ENCODE peak calls at places on chromosomes 3 and 15, in seven cellular contexts. V is K562, T is SK-N-SH, R is HepG2, M is GM12892, J is H1, S is GM12878. I is an unnamed sample.

GRCh38 chr3:134608957-134609525 is 41.8 kb downstream of the KY start:
- DNase-seq in V (no peak), T (no peak), R (no peak), M (no peak), J (no peak), S (no peak), I (no peak)

GRCh38 chr15:88419830-88420229 is 47.4 kb downstream of the MRPL46 start:
- DNase-seq in V (no peak), T (no peak), R (no peak), M (no peak), J (no peak), S (no peak), I (no peak)

GRCh38 chr3:89145995-89146394 is 38.6 kb downstream of the EPHA3 start:
- DNase-seq in V (no peak), T (no peak), R (peak), M (no peak), J (no peak), S (no peak), I (no peak)

GRCh38 chr3:9497821-9498565 is 55.6 kb downstream of the LHFPL4 start:
- DNase-seq in V (no peak), T (no peak), R (no peak), M (no peak), J (no peak), S (no peak), I (no peak)

GRCh38 chr3:172040078-172040975 is 949 bp downstream of the FNDC3B start:
- DNase-seq in V (peak), T (peak), R (peak), M (peak), J (peak), S (no peak), I (peak)

GRCh38 chr15:85415779-85416178 is 35.4 kb downstream of the AKAP13 start:
- DNase-seq in V (no peak), T (no peak), R (no peak), M (no peak), J (no peak), S (no peak), I (no peak)

GRCh38 chr3:51799879-51800757 is 21.1 kb upstream of the IQCF6 start:
- DNase-seq in V (peak), T (peak), R (peak), M (no peak), J (peak), S (peak), I (no peak)

GRCh38 chr15:71780349-71780976 is 29.9 kb upstream of the NR2E3 start:
- DNase-seq in V (peak), T (peak), R (peak), M (peak), J (no peak), S (peak), I (peak)

GRCh38 chr3:147397911-147398809 is 8.2 kb downstream of the ZIC4 start:
- DNase-seq in V (no peak), T (no peak), R (no peak), M (no peak), J (peak), S (no peak), I (no peak)

GRCh38 chr3:65627102-65627501 is 411.6 kb downstream of the MAGI1 start:
- DNase-seq in V (no peak), T (no peak), R (no peak), M (no peak), J (no peak), S (no peak), I (no peak)

GRCh38 chr3:52636673-52637072 is 49.0 kb downstream of the PBRM1 start:
- DNase-seq in V (no peak), T (peak), R (no peak), M (no peak), J (no peak), S (no peak), I (no peak)

GRCh38 chr3:182609575-182610156 is 183.6 kb upstream of the ATP11B start:
- DNase-seq in V (no peak), T (no peak), R (no peak), M (no peak), J (no peak), S (no peak), I (no peak)

GRCh38 chr3:61686228-61686648 is 124.9 kb downstream of the PTPRG start:
- DNase-seq in V (no peak), T (no peak), R (no peak), M (no peak), J (no peak), S (no peak), I (no peak)

GRCh38 chr3:133125171-133125570 is 87.0 kb downstream of the TMEM108 start:
- DNase-seq in V (no peak), T (peak), R (no peak), M (no peak), J (no peak), S (no peak), I (no peak)

GRCh38 chr3:100993309-100993708 is at the start of gene ABI3BP:
- DNase-seq in V (no peak), T (peak), R (no peak), M (no peak), J (no peak), S (no peak), I (no peak)

GRCh38 chr3:15332405-15333098 is at the start of gene SH3BP5:
- DNase-seq in V (peak), T (peak), R (no peak), M (peak), J (peak), S (no peak), I (peak)

GRCh38 chr15:31483924-31484368 is 157.3 kb downstream of the KLF13 start:
- DNase-seq in V (no peak), T (no peak), R (no peak), M (no peak), J (peak), S (no peak), I (peak)

GRCh38 chr15:97036301-97036700 is 705.8 kb downstream of the NR2F2 start:
- DNase-seq in V (no peak), T (no peak), R (no peak), M (no peak), J (no peak), S (no peak), I (no peak)

GRCh38 chr3:144821583-144821982 is 850.0 kb downstream of the DIPK2A start:
- DNase-seq in V (no peak), T (no peak), R (no peak), M (no peak), J (no peak), S (no peak), I (no peak)

GRCh38 chr15:69757186-69757585 is 304.6 kb downstream of the RPLP1 start:
- DNase-seq in V (no peak), T (no peak), R (no peak), M (no peak), J (no peak), S (no peak), I (no peak)

GRCh38 chr15:70787001-70787400 is 23.6 kb upstream of the UACA start:
- DNase-seq in V (no peak), T (no peak), R (no peak), M (no peak), J (no peak), S (no peak), I (no peak)

GRCh38 chr3:106839576-106840280 is 537.5 kb upstream of the CCDC54 start:
- DNase-seq in V (no peak), T (no peak), R (no peak), M (no peak), J (no peak), S (no peak), I (no peak)

DNA sequence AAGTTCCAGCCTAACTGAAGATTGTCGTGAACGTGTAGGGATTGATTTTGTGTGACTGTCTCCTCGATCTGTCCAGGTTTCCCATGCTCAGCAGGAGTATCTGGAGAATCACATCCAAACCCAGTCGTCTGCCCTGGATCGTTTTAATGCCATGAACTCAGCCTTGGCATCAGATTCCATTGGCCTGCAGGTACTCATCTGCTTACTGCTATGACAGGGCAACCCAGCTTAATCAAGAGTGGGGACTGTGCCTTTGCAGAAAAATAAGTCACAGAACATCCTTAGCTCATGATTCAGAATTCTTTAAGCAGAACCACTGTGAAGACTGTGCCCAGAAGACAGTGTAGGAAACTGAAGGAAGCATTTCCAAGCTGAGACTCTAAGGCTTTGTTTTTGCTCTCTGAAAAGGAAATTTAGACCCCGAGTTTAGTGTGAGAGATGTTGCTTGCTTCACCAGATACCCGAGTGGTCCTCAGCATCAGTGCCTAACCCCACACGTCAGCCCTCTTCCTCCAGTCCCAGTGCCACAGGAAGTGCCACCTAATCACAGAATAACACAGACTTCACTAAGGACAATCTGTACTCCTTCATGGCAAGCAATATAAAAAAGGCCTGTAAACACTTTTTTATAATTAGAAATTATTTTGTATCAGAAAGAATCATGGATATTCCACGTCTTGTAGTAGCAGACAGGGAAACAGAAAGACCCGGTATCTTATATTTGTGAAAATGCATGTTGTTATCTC is 34.2 kb downstream of the MYZAP start:
- DNase-seq in V (no peak), T (no peak), R (no peak), M (no peak), J (no peak), S (no peak), I (no peak)
- TF ChIP-seq TAF1 in V (no peak), T (no peak), R (no peak), M (no peak), J (no peak), S (no peak), I (no peak)

GRCh38 chr3:10855871-10856662 is 40.0 kb downstream of the SLC6A11 start:
- DNase-seq in V (peak), T (no peak), R (peak), M (no peak), J (peak), S (no peak), I (no peak)
- TF ChIP-seq TAF1 in V (no peak), T (no peak), R (no peak), M (no peak), J (no peak), S (no peak), I (no peak)

DNA sequence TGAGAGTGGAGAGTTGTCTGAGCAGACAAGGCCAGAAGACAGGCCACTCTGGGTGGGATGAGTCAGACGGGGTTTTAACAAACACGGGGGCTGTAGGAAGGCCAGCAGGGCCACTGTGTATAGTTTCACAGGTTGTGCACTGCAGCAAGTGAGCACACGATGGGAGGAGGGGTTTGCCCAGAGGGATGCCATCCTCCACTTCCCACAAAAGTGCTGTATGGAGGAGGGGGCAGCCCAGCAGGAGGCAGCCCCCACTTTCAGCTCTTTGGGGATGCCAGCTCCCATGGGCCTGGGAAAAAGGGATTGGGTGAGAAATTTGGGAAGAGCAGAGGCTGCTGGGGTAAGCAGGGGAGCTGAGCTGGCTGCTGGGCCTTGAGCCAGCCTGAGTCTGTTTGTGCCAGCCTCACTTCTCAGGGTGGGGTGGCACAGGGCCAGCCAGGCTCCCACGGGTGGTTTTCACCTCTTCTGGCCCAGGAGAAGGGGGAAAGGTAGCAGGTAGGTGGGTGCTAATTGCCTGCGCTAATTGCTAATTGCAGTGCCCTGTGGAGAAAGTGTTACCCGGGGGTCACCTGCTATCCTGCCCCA is 6.7 kb downstream of the ZBTB47 start:
- DNase-seq in V (no peak), T (no peak), R (no peak), M (no peak), J (no peak), S (no peak), I (no peak)
- TF ChIP-seq TAF1 in V (no peak), T (no peak), R (no peak), M (no peak), J (no peak), S (no peak), I (no peak)

GRCh38 chr15:52527196-52527897 is 1.3 kb downstream of the MYO5A start:
- DNase-seq in V (no peak), T (no peak), R (no peak), M (no peak), J (no peak), S (no peak), I (no peak)

GRCh38 chr15:52527898-52528464 is 699 bp downstream of the MYO5A start:
- DNase-seq in V (no peak), T (peak), R (no peak), M (peak), J (peak), S (no peak), I (peak)

GRCh38 chr15:52529940-52530339 is 1.3 kb upstream of the MYO5A start:
- DNase-seq in V (no peak), T (no peak), R (no peak), M (no peak), J (no peak), S (no peak), I (no peak)

GRCh38 chr15:52529289-52529929 is 729 bp upstream of the MYO5A start:
- DNase-seq in V (no peak), T (no peak), R (no peak), M (no peak), J (peak), S (no peak), I (no peak)

DNA sequence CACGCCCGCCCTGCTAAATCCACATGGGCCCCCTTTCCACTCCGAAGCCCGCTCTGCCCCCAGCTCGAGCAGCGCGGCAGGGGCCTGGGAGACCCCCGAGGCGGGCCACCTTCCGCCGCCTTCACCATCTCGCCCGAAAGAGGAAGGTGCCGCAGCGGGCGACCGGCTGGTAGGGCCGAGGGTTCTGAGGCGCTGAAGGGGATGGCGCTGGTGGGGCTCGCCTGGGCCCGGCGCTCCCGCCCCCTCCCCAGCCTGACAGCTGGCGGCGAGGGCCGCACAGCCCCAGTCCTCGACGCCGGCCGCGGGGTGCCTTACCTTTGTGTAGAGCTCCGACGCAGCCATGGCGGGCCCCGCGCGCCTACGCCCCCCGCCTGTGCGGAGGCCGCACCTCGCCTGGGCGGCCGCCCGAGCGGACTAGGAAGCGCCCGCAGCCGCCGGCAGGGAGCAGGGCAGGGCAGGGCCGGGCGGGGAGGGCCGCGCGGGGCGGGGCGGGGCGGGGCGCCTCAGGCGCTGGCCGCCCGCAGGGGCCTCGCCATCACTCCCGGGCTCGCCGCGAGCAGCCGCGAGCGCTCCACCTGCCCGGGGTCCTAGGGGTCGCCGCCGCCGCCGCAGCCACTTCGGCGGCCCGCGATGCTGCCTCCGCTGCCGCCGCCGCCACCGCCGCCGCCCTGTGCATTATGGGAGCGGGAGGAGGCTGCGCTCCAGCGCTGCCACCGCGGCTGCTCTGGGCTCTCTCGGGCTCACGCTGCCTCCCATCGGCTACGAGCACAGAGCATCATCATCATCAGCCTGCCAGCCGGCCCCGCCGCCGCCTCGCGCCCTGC is at the start of gene MYO5A:
- DNase-seq in V (peak), T (peak), R (peak), M (peak), J (peak), S (no peak), I (peak)
- TF ChIP-seq TAF1 in V (no peak), T (no peak), R (no peak), M (no peak), J (peak), S (no peak), I (no peak)

DNA sequence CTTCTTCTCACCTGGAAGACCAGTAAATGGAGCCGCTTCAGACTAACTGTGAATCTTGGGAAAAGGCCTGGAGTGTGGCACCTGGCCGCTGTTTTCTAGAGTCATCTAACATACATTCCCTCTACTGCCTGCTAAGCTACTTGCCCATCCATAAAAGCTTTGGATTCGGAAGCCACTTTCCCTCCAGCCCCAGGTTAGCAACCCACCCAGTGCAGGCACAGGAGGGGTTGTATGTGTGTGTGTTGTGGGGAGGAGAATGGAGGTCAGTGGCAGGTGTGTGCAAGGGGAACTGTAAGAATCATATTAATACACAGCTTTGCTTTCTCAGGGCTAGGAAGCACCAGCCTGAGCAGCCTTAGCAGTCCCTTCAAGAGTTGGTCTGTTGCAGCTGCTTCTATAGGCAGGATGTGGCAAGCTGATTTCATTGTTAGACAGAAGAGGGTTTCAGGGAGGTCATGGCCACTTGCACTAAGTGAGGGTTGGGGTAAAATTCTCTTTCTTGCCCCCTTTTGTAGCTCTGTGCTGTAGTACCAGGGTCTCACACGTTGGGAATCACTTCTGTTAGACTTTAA is 8.9 kb downstream of the NSUN3 start:
- DNase-seq in V (no peak), T (no peak), R (no peak), M (no peak), J (no peak), S (peak), I (no peak)
- TF ChIP-seq TAF1 in V (no peak), T (no peak), R (no peak), M (no peak), J (no peak), S (no peak), I (no peak)

GRCh38 chr15:78691873-78692421 is 50.9 kb upstream of the CHRNB4 start:
- DNase-seq in V (no peak), T (no peak), R (no peak), M (no peak), J (no peak), S (no peak), I (no peak)
- TF ChIP-seq TAF1 in V (no peak), T (no peak), R (no peak), M (no peak), J (no peak), S (no peak), I (no peak)

GRCh38 chr3:48446425-48447193 is at the start of gene ATRIP:
- DNase-seq in V (peak), T (peak), R (peak), M (peak), J (peak), S (no peak), I (peak)
- TF ChIP-seq TAF1 in V (peak), T (peak), R (peak), M (peak), J (peak), S (peak), I (peak)

DNA sequence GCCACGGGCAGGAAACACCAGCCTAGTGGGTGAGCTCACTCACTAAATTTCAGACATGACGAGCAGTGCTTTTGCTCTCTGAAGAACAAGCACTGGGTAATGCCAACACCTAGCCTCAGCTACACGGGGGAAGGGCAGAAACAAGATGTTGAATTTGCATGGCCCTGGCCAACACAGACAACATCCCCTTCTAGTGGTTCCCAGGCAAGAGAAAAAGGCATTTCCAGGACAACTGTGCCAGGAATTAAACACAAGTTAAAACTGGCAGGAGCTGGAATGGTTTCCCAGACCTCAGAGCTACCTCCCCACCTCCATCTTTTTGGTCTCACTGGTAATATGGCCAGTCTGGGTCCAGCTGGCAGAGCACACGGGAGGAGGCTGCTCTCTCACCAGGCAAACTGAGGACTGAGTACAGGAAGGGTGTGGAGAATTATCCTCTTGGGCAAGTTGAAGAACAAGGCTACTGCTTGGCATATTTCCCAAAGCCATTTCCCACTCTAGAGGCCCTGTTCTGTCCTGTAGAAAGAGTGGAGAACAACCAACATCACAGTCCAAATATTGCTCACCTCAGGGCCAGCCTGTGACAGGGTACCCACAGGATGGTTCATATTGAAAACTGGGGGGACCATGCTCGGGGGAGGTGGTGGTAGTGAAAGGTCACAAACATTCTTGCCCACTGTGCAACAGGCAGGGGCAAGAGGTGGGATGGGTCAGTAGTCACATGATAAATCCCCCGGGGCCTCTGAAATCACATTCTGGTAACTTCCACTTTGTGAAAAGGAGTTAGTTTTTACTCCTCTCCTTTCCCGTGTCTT is 26.5 kb downstream of the TSPAN3 start:
- DNase-seq in V (no peak), T (no peak), R (no peak), M (no peak), J (no peak), S (no peak), I (no peak)
- TF ChIP-seq TAF1 in V (no peak), T (no peak), R (no peak), M (no peak), J (no peak), S (no peak), I (no peak)

I was measured in GM12891.